ENCODE peak calls at places on chromosomes 6 and 20, in four cellular contexts. L is stimulated activated CD4-positive, alpha-beta T cell treated with anti-CD3 and anti-CD28 coated beads, Interleukin-1b, Interleukin-23, amount 100 ng/mL, for 24 hours; N is NCI-H1105; E is lower lobe of right lung. Q is an unnamed sample.

GRCh38 chr20:2751868-2752630 is 48.4 kb downstream of the CPXM1 start:
- DNase-seq in N (peak), L (peak), E (peak), Q (peak)

GRCh38 chr20:61520761-61521460 is 268.9 kb downstream of the CDH4 start:
- DNase-seq in N (no peak), E (no peak), L (no peak), Q (peak)

GRCh38 chr6:55826941-55827340 is 48.4 kb downstream of the BMP5 start:
- DNase-seq in L (no peak), E (no peak), N (no peak), Q (no peak)

GRCh38 chr6:156449569-156449968 is 327.6 kb upstream of the ARID1B start:
- DNase-seq in N (no peak), E (no peak), L (no peak), Q (no peak)

GRCh38 chr6:133953634-133954415 is 801 bp downstream of the TBPL1 start:
- DNase-seq in N (peak), E (no peak), L (no peak), Q (no peak)

GRCh38 chr20:59395729-59396128 is 95.3 kb downstream of the EDN3 start:
- DNase-seq in L (no peak), E (no peak), N (no peak), Q (no peak)

GRCh38 chr6:79544939-79545450 is 7.8 kb upstream of the LCA5 start:
- DNase-seq in N (peak), L (no peak), E (peak), Q (peak)

GRCh38 chr6:53433617-53434285 is 85.0 kb upstream of the ELOVL5 start:
- DNase-seq in L (no peak), E (no peak), N (no peak), Q (no peak)

GRCh38 chr6:161476711-161477110 is 202.8 kb upstream of the AGPAT4 start:
- DNase-seq in N (no peak), L (no peak), E (no peak), Q (no peak)

GRCh38 chr6:135481786-135482369 is 15.7 kb downstream of the AHI1 start:
- DNase-seq in L (no peak), N (no peak), E (no peak), Q (no peak)

GRCh38 chr20:10659651-10660601 is 13.9 kb downstream of the JAG1 start:
- DNase-seq in L (no peak), N (no peak), E (peak), Q (peak)

GRCh38 chr20:51375561-51375960 is 167.0 kb downstream of the NFATC2 start:
- DNase-seq in E (no peak), L (no peak), N (no peak), Q (peak)

GRCh38 chr6:120965814-120966213 is 368.5 kb downstream of the TBC1D32 start:
- DNase-seq in E (no peak), L (no peak), N (no peak), Q (no peak)

GRCh38 chr20:10823585-10823984 is 149.8 kb upstream of the JAG1 start:
- DNase-seq in E (no peak), N (no peak), L (no peak), Q (no peak)

Q was measured in upper lobe of right lung.